ENCODE peak calls at places on chromosome 20, in seven cellular contexts. G, V, R, F, T, P and K are unnamed samples.

GRCh38 chr20:58447733-58448391 is 58.8 kb downstream of the VAPB start:
- DNase-seq in F (no peak), R (peak), G (peak), V (peak), P (peak), T (peak), K (peak)

GRCh38 chr20:63857751-63858392 is 3.4 kb upstream of the ABHD16B start:
- DNase-seq in P (no peak), F (peak), G (no peak), R (no peak), V (no peak), T (peak), K (peak)

GRCh38 chr20:39252035-39252434 is 289.9 kb downstream of the DHX35 start:
- DNase-seq in G (no peak), F (no peak), P (no peak), V (peak), T (no peak), R (no peak), K (no peak)

GRCh38 chr20:47027042-47027441 is 132.4 kb downstream of the EYA2 start:
- DNase-seq in F (no peak), R (no peak), P (no peak), G (no peak), V (no peak), T (no peak), K (no peak)

GRCh38 chr20:60034231-60035110 is 76.2 kb downstream of the CDH26 start:
- DNase-seq in T (no peak), V (no peak), G (no peak), R (no peak), P (no peak), F (no peak), K (no peak)

GRCh38 chr20:38139919-38140753 is 24.9 kb downstream of the TGM2 start:
- DNase-seq in P (peak), V (peak), T (no peak), R (peak), F (no peak), G (no peak), K (peak)

GRCh38 chr20:51457281-51457932 is 85.1 kb downstream of the NFATC2 start:
- DNase-seq in F (no peak), T (peak), V (no peak), P (peak), R (peak), G (no peak), K (peak)

GRCh38 chr20:3777726-3778629 is 3.3 kb downstream of the SPEF1 start:
- DNase-seq in V (no peak), T (peak), G (peak), P (peak), F (no peak), R (no peak), K (peak)

GRCh38 chr20:57653546-57653900 is 33.3 kb upstream of the ZBP1 start:
- DNase-seq in G (no peak), R (no peak), F (no peak), V (no peak), P (no peak), T (no peak), K (no peak)

GRCh38 chr20:37392441-37393195 is 46.7 kb downstream of the SRC start:
- DNase-seq in P (no peak), G (no peak), T (no peak), F (no peak), R (peak), V (no peak), K (no peak)

GRCh38 chr20:4550740-4551139 is 171.0 kb upstream of the PRND start:
- DNase-seq in P (peak), V (no peak), F (no peak), R (peak), T (peak), G (no peak), K (no peak)

GRCh38 chr20:4383966-4384365 is 337.7 kb upstream of the PRND start:
- DNase-seq in V (no peak), R (peak), G (no peak), T (peak), P (no peak), F (no peak), K (no peak)

GRCh38 chr20:36084356-36084755 is 70.2 kb upstream of the EPB41L1 start:
- DNase-seq in V (no peak), R (no peak), F (no peak), P (no peak), G (no peak), T (no peak), K (no peak)

GRCh38 chr20:25252226-25252625 is 4.3 kb downstream of the PYGB start:
- DNase-seq in T (no peak), V (no peak), R (no peak), F (no peak), G (no peak), P (no peak), K (no peak)

GRCh38 chr20:47734870-47735269 is 50.4 kb downstream of the SULF2 start:
- DNase-seq in T (no peak), G (no peak), R (no peak), V (no peak), F (no peak), P (no peak), K (no peak)